ENCODE peak calls at places on chromosomes 6 and 20, in seven cellular contexts. Y is endothelial cell of umbilical vein, I is stomach, U is AG04450, Z is esophagus squamous epithelium, Q is A549, N is heart right ventricle. L is an unnamed sample.

GRCh38 chr6:88141641-88142298 is 24.4 kb downstream of the CNR1 start:
- DNase-seq in U (no peak), Q (no peak), I (no peak), Y (no peak), Z (no peak), N (no peak), L (no peak)

GRCh38 chr6:28634758-28635546 is 109.3 kb downstream of the GPX5 start:
- DNase-seq in I (no peak), Z (no peak), Y (no peak), U (no peak), Q (peak; percentile 63), N (no peak), L (peak; percentile 15)

GRCh38 chr6:33923857-33924514 is 120.2 kb upstream of the MLN start:
- DNase-seq in U (no peak), Z (no peak), Q (no peak), N (no peak), I (no peak), Y (no peak), L (no peak)

GRCh38 chr6:227074-227782 is 65.1 kb upstream of the DUSP22 start:
- DNase-seq in Q (no peak), I (no peak), N (no peak), U (no peak), Z (no peak), Y (no peak), L (no peak)

GRCh38 chr6:134636221-134636830 is 313.6 kb downstream of the ALDH8A1 start:
- DNase-seq in N (no peak), Z (no peak), I (no peak), U (no peak), Y (no peak), Q (no peak), L (no peak)

GRCh38 chr6:110298916-110299315 is 59.2 kb downstream of the METTL24 start:
- DNase-seq in Q (no peak), I (no peak), N (no peak), Z (no peak), Y (no peak), U (no peak), L (no peak)

GRCh38 chr6:134436281-134436815 is 118.4 kb upstream of the SGK1 start:
- DNase-seq in N (peak; percentile 48), U (peak; percentile 84), Z (no peak), I (no peak), Y (peak; percentile 94), Q (peak; percentile 82), L (peak; percentile 92)

GRCh38 chr6:144710207-144710606 is 425.1 kb downstream of the UTRN start:
- DNase-seq in N (no peak), I (no peak), U (peak; percentile 42), Q (peak; percentile 3), Z (no peak), Y (peak; percentile 61), L (peak; percentile 83)

GRCh38 chr6:85078071-85078470 is 313.7 kb upstream of the TBX18 start:
- DNase-seq in N (no peak), Q (peak; percentile 4), U (peak; percentile 39), Y (peak; percentile 48), I (no peak), Z (no peak), L (peak; percentile 74)

GRCh38 chr20:36061754-36062153 is 92.8 kb upstream of the EPB41L1 start:
- DNase-seq in Y (no peak), Z (no peak), N (peak; percentile 49), Q (no peak), I (no peak), U (no peak), L (no peak)

GRCh38 chr6:156102129-156102528 is 646.5 kb upstream of the NOX3 start:
- DNase-seq in U (no peak), Y (peak; percentile 23), N (no peak), I (no peak), Z (no peak), Q (peak; percentile 2), L (no peak)

DNA sequence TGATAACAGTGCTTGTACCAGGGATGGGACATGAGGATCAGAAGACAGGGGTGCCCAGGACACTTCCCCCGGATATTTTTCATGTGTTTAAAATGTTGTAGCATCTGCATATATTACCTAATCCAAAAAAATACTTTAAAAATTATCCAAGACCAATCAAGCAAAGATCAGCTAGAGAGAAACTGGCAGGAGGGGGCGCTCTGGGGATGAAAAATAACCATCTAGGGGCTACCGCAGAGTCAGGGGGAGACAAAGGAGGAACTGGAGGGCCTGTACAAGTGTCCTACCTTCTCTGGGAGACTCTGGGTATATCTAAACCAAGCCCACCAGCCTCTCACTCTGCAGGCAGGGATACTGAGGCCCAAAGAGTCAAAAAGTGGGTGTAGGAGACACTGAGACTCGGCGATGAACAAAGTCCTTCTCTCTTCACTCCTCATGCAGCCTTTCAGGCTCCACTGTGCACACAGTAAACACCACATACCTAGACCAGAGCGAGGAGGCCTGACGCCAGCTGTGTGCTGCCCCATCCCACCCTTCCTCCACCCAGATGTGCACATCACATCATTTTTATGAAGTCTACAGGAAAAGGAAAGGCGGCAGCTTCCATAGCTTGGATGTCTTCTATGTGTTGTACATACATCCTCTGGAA is 9.8 kb downstream of the RIMS4 start:
- DNase-seq in Z (no peak), Y (no peak), Q (no peak), N (no peak), U (no peak), I (no peak), L (no peak)
- TF ChIP-seq CTCF in Z (no peak), Y (peak; percentile 35), Q (peak; percentile 36), N (no peak), U (peak; percentile 28), I (no peak), L (no peak)

GRCh38 chr6:164151762-164152161 is 737.2 kb downstream of the QKI start:
- DNase-seq in I (no peak), Z (no peak), Y (no peak), Q (no peak), U (no peak), N (no peak), L (no peak)
- H3K27ac ChIP-seq in I (no peak overlapping the region), Z (no peak overlapping the region), Y (no peak overlapping the region), Q (no peak overlapping the region), U (no peak overlapping the region), N (no peak overlapping the region), L (no peak overlapping the region)

GRCh38 chr6:163414367-163415175 is at the start of gene QKI:
- DNase-seq in U (no peak), Z (peak; percentile 11), Y (peak; percentile 67), Q (no peak), N (peak; percentile 89), I (peak; percentile 84), L (peak; percentile 34)
- TF ChIP-seq CTCF in U (no peak), Z (no peak), Y (no peak), Q (no peak), N (no peak), I (no peak), L (no peak)

DNA sequence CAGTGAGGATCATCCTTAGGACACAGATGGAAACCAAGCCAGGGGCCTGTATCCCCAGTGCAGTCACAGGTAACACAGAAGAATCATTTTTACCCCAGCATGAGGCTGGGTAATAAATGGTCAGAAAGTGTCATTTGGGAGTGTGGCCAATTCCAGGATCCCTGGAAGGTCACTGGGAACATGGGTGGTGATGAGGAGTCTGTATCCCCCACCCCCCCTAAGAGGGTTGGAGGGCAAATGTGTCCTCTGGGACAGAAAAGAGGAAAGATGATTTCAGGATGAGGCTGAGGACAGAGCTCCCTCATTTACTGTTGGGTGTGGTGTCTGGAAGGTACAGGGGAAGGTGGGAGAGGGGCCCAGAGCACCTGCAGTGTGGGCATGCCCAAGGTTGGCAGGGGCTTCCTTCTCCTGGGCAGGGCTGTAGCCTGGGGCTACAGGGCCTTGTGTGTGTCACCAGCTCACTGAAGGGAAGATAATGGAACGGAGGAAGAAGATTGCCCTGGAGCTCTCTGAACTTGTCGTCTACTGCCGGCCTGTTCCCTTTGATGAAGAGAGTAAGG is 34.5 kb downstream of the PLCG1 start:
- DNase-seq in U (no peak), Y (no peak), Z (no peak), N (no peak), Q (no peak), I (peak; percentile 0), L (no peak)
- H3K27ac ChIP-seq in U (peak overlapping the region; percentile 31), Y (no peak overlapping the region), Z (peak overlapping the region; percentile 84), N (peak overlapping the region; percentile 66), Q (no peak overlapping the region), I (peak overlapping the region; percentile 69), L (peak overlapping the region; percentile 76)

DNA sequence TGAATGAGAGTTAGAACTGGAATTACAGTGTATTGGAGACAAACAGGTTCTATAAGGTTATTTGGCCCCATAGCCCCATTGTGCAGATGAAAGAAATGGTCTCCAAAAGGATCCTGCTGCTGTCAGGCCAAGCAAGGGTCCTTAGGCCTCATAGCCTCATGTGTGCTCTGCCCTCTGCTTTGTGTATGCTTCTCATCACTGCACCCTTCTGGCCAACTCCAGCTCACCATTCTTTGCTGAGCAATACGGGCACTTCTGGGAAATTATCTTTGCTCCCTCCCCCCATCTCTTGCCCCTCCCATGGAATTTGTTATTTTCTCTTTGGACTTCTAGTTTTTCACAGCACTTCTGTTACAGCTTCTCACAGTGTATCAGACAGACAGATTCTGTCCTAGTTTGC is 298.8 kb downstream of the FOXA2 start:
- DNase-seq in Y (no peak), Z (no peak), Q (no peak), U (no peak), I (no peak), N (no peak), L (no peak)
- TF ChIP-seq CTCF in Y (no peak), Z (no peak), Q (no peak), U (no peak), I (no peak), N (no peak), L (no peak)

GRCh38 chr6:52333840-52334200 is 28.1 kb upstream of the PAQR8 start:
- DNase-seq in Z (no peak), I (no peak), N (no peak), Y (no peak), U (no peak), Q (no peak), L (no peak)
- H3K27ac ChIP-seq in Z (peak overlapping the region; percentile 83), I (peak overlapping the region; percentile 62), N (peak overlapping the region; percentile 57), Y (no peak overlapping the region), U (no peak overlapping the region), Q (no peak overlapping the region), L (no peak overlapping the region)

DNA sequence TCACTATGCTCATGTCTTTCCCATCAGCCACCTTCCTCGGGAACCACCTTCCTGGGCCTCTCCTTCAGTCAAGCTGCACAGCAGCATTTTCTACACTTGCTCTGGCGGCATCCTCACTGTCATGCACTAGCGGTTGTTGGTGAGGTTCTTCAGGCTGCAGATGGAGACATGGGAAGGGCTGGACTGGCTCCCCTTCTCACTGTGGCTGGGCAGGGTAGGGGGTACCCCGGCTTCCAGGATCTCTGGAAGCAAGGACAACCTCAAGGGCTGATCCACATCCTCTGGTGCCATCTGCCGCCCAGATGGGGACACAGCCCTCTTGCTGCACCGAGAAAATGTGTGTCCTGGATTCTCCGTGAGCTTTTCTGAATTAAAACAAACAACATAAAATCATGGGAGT is 180.1 kb upstream of the RNF24 start:
- DNase-seq in Z (no peak), Y (peak; percentile 26), N (no peak), I (no peak), Q (peak; percentile 52), U (no peak), L (peak; percentile 48)
- TF ChIP-seq CTCF in Z (no peak), Y (peak; percentile 52), N (peak; percentile 42), I (no peak), Q (peak; percentile 80), U (peak; percentile 60), L (peak; percentile 68)

L was measured in RWPE1.